ENCODE peak calls at places on chromosomes 2 and 18, in four cellular contexts. E, A, Q and X are unnamed samples. For H3K4me1, the result is how much of the 10 kb centered on the place peaks cover.

GRCh38 chr18:66150650-66151049 is 399.8 kb downstream of the CDH7 start:
- DNase-seq in A (no peak), E (no peak), Q (no peak), X (no peak)

GRCh38 chr2:40364143-40364903 is 87.6 kb downstream of the SLC8A1 start:
- DNase-seq in A (no peak), E (no peak), Q (no peak), X (no peak)

GRCh38 chr2:47056875-47057731 is 98.0 kb downstream of the STPG4 start:
- DNase-seq in A (no peak), E (no peak), Q (no peak), X (no peak)

GRCh38 chr2:53813151-53813550 is 26.3 kb downstream of the ERLEC1 start:
- DNase-seq in E (no peak), Q (no peak), A (no peak), X (no peak)

GRCh38 chr2:185219981-185220380 is 518.6 kb upstream of the FSIP2 start:
- DNase-seq in Q (no peak), E (no peak), A (peak), X (no peak)

GRCh38 chr18:51054764-51055163 is 24.8 kb downstream of the SMAD4 start:
- DNase-seq in E (no peak), A (peak), Q (no peak), X (no peak)

GRCh38 chr18:79986726-79987125 is 1.6 kb downstream of the TXNL4A start:
- DNase-seq in Q (no peak), A (no peak), E (no peak), X (no peak)

GRCh38 chr18:23301971-23302370 is 151.1 kb upstream of the RIOK3 start:
- DNase-seq in A (no peak), E (peak), Q (no peak), X (no peak)

GRCh38 chr2:203732953-203733510 is 26.6 kb downstream of the CD28 start:
- DNase-seq in Q (no peak), E (no peak), A (no peak), X (no peak)

GRCh38 chr2:204479557-204479956 is 65.7 kb upstream of the PARD3B start:
- DNase-seq in E (no peak), Q (no peak), A (peak), X (no peak)

GRCh38 chr2:176338395-176338794 is 69.2 kb downstream of the MTX2 start:
- DNase-seq in E (no peak), Q (no peak), A (no peak), X (no peak)

GRCh38 chr2:132969371-132969985 is 299.5 kb upstream of the LYPD1 start:
- DNase-seq in E (no peak), A (no peak), Q (no peak), X (no peak)

GRCh38 chr2:147482111-147482510 is 362.7 kb upstream of the ACVR2A start:
- DNase-seq in A (no peak), Q (no peak), E (no peak), X (no peak)

GRCh38 chr18:48772457-48772856 is 178.3 kb downstream of the SMAD7 start:
- DNase-seq in E (no peak), A (no peak), Q (no peak), X (no peak)

GRCh38 chr2:145546091-145546490 is 1026.2 kb upstream of the ZEB2 start:
- DNase-seq in Q (no peak), A (peak), E (no peak), X (no peak)

GRCh38 chr2:39871291-39871761 is 92.3 kb upstream of the THUMPD2 start:
- DNase-seq in E (no peak), A (peak), Q (no peak), X (no peak)

GRCh38 chr2:69625078-69625788 is 18.3 kb downstream of the AAK1 start:
- DNase-seq in E (no peak), Q (no peak), A (no peak), X (no peak)

GRCh38 chr2:239186516-239186915 is 214.3 kb downstream of the HDAC4 start:
- DNase-seq in Q (no peak), E (peak), A (no peak), X (no peak)

GRCh38 chr2:164178835-164179470 is 442.3 kb downstream of the GRB14 start:
- DNase-seq in Q (no peak), E (no peak), A (peak), X (no peak)

GRCh38 chr2:236569593-236569973 is at the start of gene ACKR3:
- DNase-seq in A (peak), Q (peak), E (peak), X (peak)

GRCh38 chr2:47631840-47632398 is 151.0 kb upstream of the MSH6 start:
- DNase-seq in Q (no peak), A (peak), E (peak), X (no peak)

DNA sequence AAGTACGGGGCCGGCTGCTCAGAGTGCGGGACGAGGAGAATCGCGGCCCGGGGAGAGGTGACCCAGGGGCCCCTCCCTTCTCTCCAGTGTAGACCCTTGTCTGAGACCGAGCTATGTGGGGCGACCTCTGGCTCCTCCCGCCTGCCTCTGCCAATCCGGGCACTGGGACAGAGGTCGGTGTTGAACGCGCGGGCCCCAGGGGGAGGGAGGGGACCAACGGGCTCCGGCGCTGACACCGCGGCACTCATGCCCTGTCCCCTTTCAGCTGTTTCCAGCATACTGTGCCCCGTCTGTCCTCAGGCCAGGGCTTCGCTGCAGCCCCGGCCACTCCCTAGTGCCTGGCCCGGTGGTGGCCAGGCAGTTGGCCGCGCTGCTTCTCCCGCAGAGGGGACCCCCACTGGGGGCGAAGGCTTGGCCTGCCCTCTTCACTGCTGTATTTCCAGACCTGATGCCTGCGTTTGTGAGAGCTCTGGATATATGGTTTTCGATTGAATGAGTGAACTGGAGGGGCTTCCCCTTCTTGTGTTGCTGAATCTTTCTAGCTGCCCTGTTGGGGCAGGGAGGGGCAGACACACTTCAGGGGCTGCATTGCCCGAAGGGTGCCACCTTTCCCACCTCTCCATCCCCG is 809 bp downstream of the DBI start:
- DNase-seq in A (peak), E (peak), Q (peak), X (peak)
- H3K4me1 ChIP-seq in A (under half), E (under half), Q (under half), X (under half)

GRCh38 chr2:101753207-101753616 is 55.7 kb downstream of the MAP4K4 start:
- DNase-seq in Q (no peak), A (no peak), E (no peak), X (no peak)
- H3K4me1 ChIP-seq in Q (under half), A (under half), E (under half), X (under half)

GRCh38 chr2:98457045-98457696 is 12.5 kb downstream of the INPP4A start:
- DNase-seq in Q (no peak), A (peak), E (peak), X (no peak)
- H3K4me1 ChIP-seq in Q (half or more), A (under half), E (under half), X (half or more)

DNA sequence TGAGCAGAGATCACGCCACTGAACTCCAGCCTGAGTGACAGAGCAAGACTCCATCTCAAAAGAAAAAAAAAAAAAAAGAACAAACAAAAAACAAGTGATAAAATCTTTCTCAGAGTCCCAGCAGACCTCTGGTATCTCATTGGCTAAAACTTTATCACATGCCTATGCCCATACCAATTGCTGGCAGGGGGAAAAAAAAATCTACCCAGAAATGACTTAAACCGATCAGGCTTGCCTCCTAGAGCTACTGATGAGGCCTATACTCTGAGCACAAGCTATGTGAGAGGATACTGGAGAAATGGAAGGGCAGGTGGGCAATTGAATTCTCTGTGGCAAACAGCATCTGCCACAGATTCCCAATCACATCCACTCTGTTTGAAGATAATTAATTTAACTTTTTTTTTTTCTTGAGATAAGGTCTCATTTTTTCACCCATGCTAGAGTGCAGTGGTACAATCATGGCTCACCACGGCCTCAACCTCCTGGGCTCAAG is 49.0 kb downstream of the FBXO36 start:
- DNase-seq in E (no peak), A (no peak), Q (no peak), X (no peak)
- H3K4me1 ChIP-seq in E (under half), A (under half), Q (under half), X (under half)

GRCh38 chr2:102029952-102030351 is 38.2 kb downstream of the IL1R2 start:
- DNase-seq in Q (no peak), A (no peak), E (no peak), X (no peak)
- H3K4me1 ChIP-seq in Q (under half), A (under half), E (under half), X (under half)

GRCh38 chr2:65383571-65384488 is 48.6 kb downstream of the SPRED2 start:
- DNase-seq in A (peak), Q (no peak), E (peak), X (no peak)
- H3K4me1 ChIP-seq in A (under half), Q (under half), E (under half), X (under half)

DNA sequence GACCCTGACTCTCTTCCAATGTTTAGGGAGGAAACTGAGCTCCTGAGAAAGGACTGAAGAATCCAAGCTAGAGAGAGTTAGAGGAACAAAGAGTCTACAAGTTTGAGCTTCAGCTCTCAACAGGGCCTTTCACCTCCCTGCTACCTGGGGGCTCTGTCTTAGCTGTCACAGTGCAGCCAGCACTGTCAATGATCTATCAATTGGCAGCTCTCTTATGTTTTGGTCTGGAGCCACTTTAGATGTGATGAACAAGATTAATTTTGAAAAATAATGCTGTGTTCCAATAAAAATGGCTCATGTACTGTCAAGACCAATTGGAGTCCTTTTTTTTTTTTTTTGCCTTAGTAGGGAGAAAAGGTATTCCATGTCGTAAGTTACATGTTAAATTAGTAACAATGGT is 215.8 kb upstream of the TRIB2 start:
- DNase-seq in Q (no peak), E (no peak), A (no peak), X (no peak)
- H3K4me1 ChIP-seq in Q (half or more), E (under half), A (under half), X (half or more)

DNA sequence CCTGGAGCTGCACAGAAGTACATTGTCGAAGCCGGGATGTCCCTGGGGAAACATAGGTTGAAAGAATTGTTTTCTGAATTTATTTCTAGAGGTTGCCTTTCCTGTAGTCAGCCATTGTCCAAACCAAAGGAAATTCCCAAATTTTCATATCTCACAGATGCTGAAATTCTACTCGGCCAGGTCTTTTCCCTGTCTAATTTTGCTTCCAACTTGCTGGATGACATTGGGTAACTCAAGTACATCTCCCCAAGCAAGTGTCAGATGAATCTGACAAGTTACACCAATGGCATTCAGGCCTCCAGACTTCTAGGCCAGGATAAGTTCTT is 47.5 kb upstream of the ROCK2 start:
- DNase-seq in E (no peak), Q (no peak), A (no peak), X (no peak)
- H3K4me1 ChIP-seq in E (under half), Q (under half), A (under half), X (under half)

GRCh38 chr2:110105608-110106467 is 9.8 kb downstream of the MALL start:
- DNase-seq in Q (no peak), E (peak), A (peak), X (no peak)
- H3K4me1 ChIP-seq in Q (under half), E (under half), A (under half), X (under half)